ENCODE peak calls at places on chromosome 1, in five cellular contexts. B is stimulated activated naive CD8-positive, alpha-beta T cell treated with anti-CD3 and anti-CD28 coated beads, Interleukin-15, Interleukin-2, amounts not matched to agents 100 U/mL and 50 U/mL, for 24 hours; T is pulmonary artery endothelial cell; R is NCI-H2029; M is NCI-H1105 treated with DMSO at 0.1 percent for 48 hours. X is an unnamed sample.

GRCh38 chr1:63883494-63884235 is 109.8 kb downstream of the ROR1 start:
- DNase-seq in B (no peak), R (peak), T (no peak), M (no peak), X (no peak)

GRCh38 chr1:180173952-180174351 is 19.3 kb downstream of the QSOX1 start:
- DNase-seq in M (no peak), R (peak), T (no peak), B (no peak), X (no peak)

GRCh38 chr1:223819730-223820514 is 25.8 kb downstream of the TP53BP2 start:
- DNase-seq in T (no peak), B (no peak), M (no peak), R (no peak), X (no peak)

GRCh38 chr1:215749423-215749822 is 182.3 kb downstream of the KCTD3 start:
- DNase-seq in B (no peak), R (no peak), T (no peak), M (no peak), X (no peak)

GRCh38 chr1:30606166-30606565 is 117.2 kb downstream of the MATN1 start:
- DNase-seq in B (no peak), R (no peak), T (no peak), M (no peak), X (peak)

GRCh38 chr1:96992871-96993270 is 271.3 kb downstream of the PTBP2 start:
- DNase-seq in B (no peak), M (no peak), R (no peak), T (no peak), X (no peak)

GRCh38 chr1:231233735-231234417 is 7.1 kb upstream of the GNPAT start:
- DNase-seq in R (no peak), T (no peak), B (no peak), M (no peak), X (no peak)

GRCh38 chr1:181151378-181152326 is 63.2 kb downstream of the IER5 start:
- DNase-seq in B (no peak), T (no peak), M (no peak), R (no peak), X (no peak)

X was measured in lower leg skin.